ENCODE peak calls at places on chromosomes 6 and 20, in five cellular contexts. M is endothelial cell, J is heart left ventricle, A is HL-60, W is AG09309. L is an unnamed sample.

GRCh38 chr20:54138427-54138826 is 35.4 kb downstream of the CYP24A1 start:
- DNase-seq in M (no peak), J (no peak), A (no peak), W (no peak), L (no peak)

GRCh38 chr20:32806356-32806755 is 13.4 kb upstream of the MAPRE1 start:
- DNase-seq in M (no peak), J (no peak), A (no peak), W (no peak), L (no peak)

GRCh38 chr20:19815553-19815991 is 57.5 kb downstream of the RIN2 start:
- DNase-seq in M (no peak), J (peak), A (no peak), W (peak), L (peak)

GRCh38 chr20:44689809-44690208 is 25.4 kb upstream of the CCN5 start:
- DNase-seq in M (no peak), J (no peak), A (no peak), W (no peak), L (no peak)

GRCh38 chr6:127641905-127642304 is 64.9 kb downstream of the C6orf58 start:
- DNase-seq in M (peak), J (no peak), A (peak), W (peak), L (no peak)

GRCh38 chr20:4300401-4300800 is 285.0 kb upstream of the RNF24 start:
- DNase-seq in M (no peak), J (no peak), A (no peak), W (no peak), L (no peak)

GRCh38 chr6:47545223-47545622 is 67.6 kb downstream of the CD2AP start:
- DNase-seq in M (no peak), J (no peak), A (no peak), W (no peak), L (no peak)

GRCh38 chr6:39852324-39852723 is 60.1 kb downstream of the DAAM2 start:
- DNase-seq in M (no peak), J (no peak), A (no peak), W (no peak), L (no peak)

GRCh38 chr6:130872250-130873095 is 45.3 kb downstream of the SMLR1 start:
- DNase-seq in M (peak), J (peak), A (peak), W (no peak), L (peak)

GRCh38 chr20:63006611-63007471 is at the start of gene BHLHE23:
- DNase-seq in M (no peak), J (no peak), A (no peak), W (no peak), L (no peak)

GRCh38 chr6:170165501-170166117 is 125.3 kb downstream of the DLL1 start:
- DNase-seq in M (no peak), J (peak), A (no peak), W (no peak), L (peak)

GRCh38 chr6:42095776-42096541 is 45.6 kb downstream of the TAF8 start:
- DNase-seq in M (peak), J (no peak), A (no peak), W (no peak), L (no peak)

GRCh38 chr20:20450461-20451027 is 82.6 kb downstream of the INSM1 start:
- DNase-seq in M (no peak), J (peak), A (no peak), W (no peak), L (no peak)

GRCh38 chr6:3669916-3670315 is 81.6 kb downstream of the PXDC1 start:
- DNase-seq in M (no peak), J (no peak), A (no peak), W (no peak), L (no peak)

GRCh38 chr6:150176659-150177058 is 33.8 kb downstream of the PPP1R14C start:
- DNase-seq in M (no peak), J (no peak), A (no peak), W (no peak), L (no peak)

GRCh38 chr20:8168785-8169288 is 36.8 kb downstream of the PLCB1 start:
- DNase-seq in M (no peak), J (no peak), A (no peak), W (no peak), L (no peak)

GRCh38 chr6:136051140-136051775 is 198.9 kb downstream of the MTFR2 start:
- DNase-seq in M (no peak), J (no peak), A (no peak), W (no peak), L (no peak)

DNA sequence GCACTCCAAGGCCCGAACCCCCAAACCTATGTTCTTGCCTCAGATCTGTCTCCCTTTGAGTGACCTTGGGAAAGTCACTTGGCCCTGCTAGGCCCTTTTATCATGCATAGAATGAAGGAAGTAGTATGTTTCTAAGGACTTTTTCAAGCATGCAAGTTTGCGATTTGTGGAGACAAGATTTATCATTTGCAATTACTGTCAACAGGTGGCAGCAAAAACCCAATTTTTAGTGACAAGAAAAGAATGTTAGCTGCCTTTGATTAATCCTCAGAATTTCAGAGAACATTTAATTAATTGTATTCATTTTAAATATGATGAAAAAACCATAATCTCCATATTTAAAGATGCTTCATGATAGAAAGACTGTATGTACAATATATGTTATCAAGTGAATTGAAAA is 28.3 kb upstream of the PREP start:
- DNase-seq in M (peak), J (no peak), A (peak), W (no peak), L (no peak)
- TF ChIP-seq CTCF in M (peak), J (peak), A (peak), W (peak), L (peak)

GRCh38 chr6:5764401-5764955 is 242.2 kb downstream of the NRN1 start:
- DNase-seq in M (no peak), J (peak), A (no peak), W (no peak), L (no peak)
- TF ChIP-seq CTCF in M (no peak), J (no peak), A (no peak), W (no peak), L (no peak)

DNA sequence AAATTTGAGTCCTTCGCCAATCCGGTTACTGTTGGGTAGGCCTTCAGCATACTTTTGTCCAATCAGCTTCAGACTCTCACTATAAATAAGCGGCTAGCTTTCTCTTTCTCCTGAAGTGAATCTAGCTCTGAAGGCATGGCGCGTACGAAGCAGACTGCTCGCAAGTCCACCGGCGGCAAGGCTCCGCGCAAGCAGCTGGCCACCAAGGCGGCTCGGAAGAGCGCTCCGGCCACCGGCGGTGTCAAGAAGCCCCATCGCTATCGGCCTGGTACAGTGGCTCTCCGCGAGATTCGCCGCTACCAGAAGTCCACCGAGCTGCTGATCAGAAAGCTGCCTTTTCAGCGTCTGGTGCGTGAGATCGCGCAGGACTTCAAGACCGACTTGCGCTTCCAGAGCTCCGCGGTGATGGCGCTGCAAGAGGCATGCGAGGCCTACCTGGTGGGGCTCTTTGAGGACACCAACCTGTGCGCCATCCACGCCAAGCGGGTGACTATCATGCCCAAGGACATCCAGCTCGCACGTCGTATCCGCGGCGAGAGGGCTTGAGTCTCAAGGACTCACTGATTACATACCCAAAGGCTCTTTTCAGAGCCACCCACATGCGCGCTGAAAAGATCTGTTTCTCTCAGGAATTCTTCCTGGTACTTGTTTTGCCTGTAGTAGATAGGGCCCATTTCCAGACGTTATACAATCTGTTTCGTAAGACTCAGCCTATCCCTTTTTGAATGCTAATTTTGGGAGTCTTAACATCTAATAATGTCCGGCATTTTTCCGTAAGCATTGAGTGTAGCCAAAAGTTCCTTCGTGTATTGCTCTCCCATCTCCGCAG is 102.0 kb downstream of the OR2B2 start:
- DNase-seq in M (peak), J (peak), A (peak), W (peak), L (peak)
- TF ChIP-seq CTCF in M (no peak), J (no peak), A (no peak), W (no peak), L (no peak)

GRCh38 chr20:25991051-25991755 is 294.6 kb upstream of the ZNF337 start:
- DNase-seq in M (no peak), J (no peak), A (no peak), W (no peak), L (no peak)

GRCh38 chr20:25985597-25985996 is 288.9 kb upstream of the ZNF337 start:
- DNase-seq in M (no peak), J (no peak), A (no peak), W (no peak), L (no peak)

GRCh38 chr20:25984933-25985332 is 288.3 kb upstream of the ZNF337 start:
- DNase-seq in M (no peak), J (peak), A (no peak), W (no peak), L (no peak)

GRCh38 chr20:25989196-25989595 is 292.5 kb upstream of the ZNF337 start:
- DNase-seq in M (no peak), J (no peak), A (no peak), W (no peak), L (no peak)

DNA sequence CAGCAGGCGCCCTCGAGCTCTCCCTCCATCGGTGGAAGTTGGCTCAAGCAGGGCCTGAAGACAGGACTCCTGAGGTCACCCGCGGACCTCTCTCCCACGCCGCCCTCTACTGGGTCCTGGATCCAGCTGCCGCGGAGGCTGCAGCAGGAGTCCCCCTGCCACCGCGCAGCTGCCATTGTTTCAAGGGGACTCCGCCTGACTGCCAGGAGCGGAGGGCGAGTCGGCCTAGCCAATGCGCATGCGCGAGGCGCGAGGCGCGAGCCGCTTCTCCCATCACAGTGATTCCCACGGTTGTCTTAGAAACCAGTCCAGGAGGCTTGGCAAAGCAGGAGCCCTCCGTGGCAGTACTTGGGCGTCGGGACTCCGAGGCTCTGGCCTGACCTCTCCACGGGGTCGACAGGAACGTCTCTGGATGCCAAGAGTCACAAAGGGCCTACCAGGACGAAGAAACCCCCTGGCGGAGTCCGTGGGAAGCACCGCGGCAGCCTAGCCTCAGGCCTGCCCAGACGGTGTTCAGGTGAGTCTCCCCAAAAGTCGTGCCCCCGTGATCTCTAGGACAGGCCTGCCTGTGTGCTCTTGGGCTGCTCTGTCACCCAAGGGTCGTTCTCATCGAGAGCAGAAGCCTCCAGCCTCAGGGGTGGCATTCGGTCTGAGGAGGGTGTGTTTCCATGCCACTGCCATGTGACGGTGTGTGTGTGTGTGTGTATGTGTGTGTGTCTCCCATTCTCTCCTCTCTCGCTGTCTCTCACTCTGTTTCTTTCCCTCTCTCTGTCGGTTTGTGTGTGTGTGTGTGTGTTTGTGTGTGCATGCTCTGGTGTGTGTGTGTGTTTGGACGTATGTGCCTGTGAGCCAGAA is 290.6 kb upstream of the ZNF337 start:
- DNase-seq in M (peak), J (peak), A (peak), W (no peak), L (no peak)
- TF ChIP-seq CTCF in M (no peak), J (no peak), A (no peak), W (peak), L (peak)

GRCh38 chr6:8195040-8195713 is 92.8 kb upstream of the EEF1E1 start:
- DNase-seq in M (peak), J (no peak), A (no peak), W (no peak), L (no peak)
- TF ChIP-seq CTCF in M (peak), J (no peak), A (no peak), W (no peak), L (peak)

GRCh38 chr6:35146453-35146852 is 5.3 kb upstream of the TCP11 start:
- DNase-seq in M (peak), J (peak), A (peak), W (no peak), L (no peak)
- TF ChIP-seq CTCF in M (no peak), J (peak), A (peak), W (peak), L (no peak)

GRCh38 chr20:49821850-49822249 is 9.2 kb downstream of the SLC9A8 start:
- DNase-seq in M (no peak), J (peak), A (no peak), W (no peak), L (no peak)

GRCh38 chr20:49818810-49819209 is 6.2 kb downstream of the SLC9A8 start:
- DNase-seq in M (no peak), J (no peak), A (no peak), W (no peak), L (no peak)

GRCh38 chr20:49819702-49820101 is 7.1 kb downstream of the SLC9A8 start:
- DNase-seq in M (no peak), J (no peak), A (no peak), W (no peak), L (no peak)

GRCh38 chr20:49823152-49823847 is 10.7 kb downstream of the SLC9A8 start:
- DNase-seq in M (no peak), J (no peak), A (no peak), W (no peak), L (no peak)

GRCh38 chr20:49821381-49821780 is 8.8 kb downstream of the SLC9A8 start:
- DNase-seq in M (no peak), J (no peak), A (no peak), W (no peak), L (no peak)
- TF ChIP-seq CTCF in M (no peak), J (no peak), A (no peak), W (no peak), L (no peak)

DNA sequence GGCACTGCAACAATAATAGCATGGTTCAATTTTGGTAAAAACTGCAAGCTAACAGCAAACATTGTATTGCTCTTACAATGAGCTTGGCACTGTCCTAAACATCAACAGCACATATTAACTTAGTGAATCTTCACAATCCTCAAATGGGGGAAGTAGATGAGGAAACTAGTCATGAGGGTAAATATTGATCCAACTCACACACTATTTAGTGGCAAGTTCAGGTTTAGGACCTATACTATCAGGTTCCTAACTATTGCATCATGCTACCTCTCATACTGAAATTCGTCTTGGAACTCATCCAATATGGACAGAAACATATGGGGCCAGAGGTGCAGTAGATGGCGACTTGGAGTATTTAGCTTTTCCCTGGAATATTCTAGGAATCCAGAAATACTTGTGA is 34.2 kb downstream of the FKBP1C start:
- DNase-seq in M (no peak), J (no peak), A (no peak), W (no peak), L (no peak)
- TF ChIP-seq CTCF in M (no peak), J (no peak), A (no peak), W (no peak), L (no peak)